ENCODE peak calls at places on chromosomes 5 and 9, in seven cellular contexts. One of them, this sample, is unnamed.

GRCh38 chr5:56128166-56128565 is 105.0 kb downstream of the ANKRD55 start:
- DNase-seq in kidney: no peak
- DNase-seq in transverse colon: no peak
- DNase-seq in aorta: no peak
- DNase-seq in PC-9: no peak
- DNase-seq in NT2/D1: no peak
- DNase-seq in lung: no peak
- DNase-seq in this sample: no peak

GRCh38 chr5:115457985-115458384 is 86.6 kb downstream of the FEM1C start:
- DNase-seq in PC-9: no peak
- DNase-seq in transverse colon: peak
- DNase-seq in lung: no peak
- DNase-seq in NT2/D1: no peak
- DNase-seq in aorta: no peak
- DNase-seq in kidney: peak
- DNase-seq in this sample: no peak

GRCh38 chr5:172496671-172497371 is 42.5 kb upstream of the SH3PXD2B start:
- DNase-seq in kidney: peak
- DNase-seq in transverse colon: no peak
- DNase-seq in aorta: peak
- DNase-seq in NT2/D1: no peak
- DNase-seq in lung: peak
- DNase-seq in PC-9: no peak
- DNase-seq in this sample: no peak

GRCh38 chr5:128276537-128277216 is 193.1 kb downstream of the SLC12A2 start:
- DNase-seq in aorta: no peak
- DNase-seq in transverse colon: no peak
- DNase-seq in NT2/D1: no peak
- DNase-seq in lung: no peak
- DNase-seq in PC-9: peak
- DNase-seq in kidney: no peak
- DNase-seq in this sample: no peak

GRCh38 chr9:16058131-16058549 is 505.3 kb downstream of the CCDC171 start:
- DNase-seq in NT2/D1: no peak
- DNase-seq in transverse colon: no peak
- DNase-seq in aorta: no peak
- DNase-seq in PC-9: no peak
- DNase-seq in kidney: no peak
- DNase-seq in lung: no peak
- DNase-seq in this sample: no peak

GRCh38 chr9:128627127-128627715 is 29.4 kb downstream of the DYNC2I2 start:
- DNase-seq in NT2/D1: no peak
- DNase-seq in transverse colon: no peak
- DNase-seq in aorta: no peak
- DNase-seq in PC-9: no peak
- DNase-seq in kidney: no peak
- DNase-seq in lung: no peak
- DNase-seq in this sample: no peak

GRCh38 chr9:109590945-109591344 is 92.8 kb upstream of the PTPN3 start:
- DNase-seq in lung: no peak
- DNase-seq in transverse colon: no peak
- DNase-seq in aorta: peak
- DNase-seq in PC-9: no peak
- DNase-seq in kidney: no peak
- DNase-seq in NT2/D1: no peak
- DNase-seq in this sample: no peak

GRCh38 chr9:108835831-108836230 is 20.0 kb downstream of the ACTL7B start:
- DNase-seq in NT2/D1: no peak
- DNase-seq in transverse colon: no peak
- DNase-seq in PC-9: no peak
- DNase-seq in kidney: no peak
- DNase-seq in aorta: no peak
- DNase-seq in lung: no peak
- DNase-seq in this sample: no peak

GRCh38 chr5:142531977-142532376 is 153.9 kb downstream of the FGF1 start:
- DNase-seq in NT2/D1: no peak
- DNase-seq in kidney: no peak
- DNase-seq in PC-9: no peak
- DNase-seq in lung: no peak
- DNase-seq in aorta: no peak
- DNase-seq in transverse colon: no peak
- DNase-seq in this sample: no peak

DNA sequence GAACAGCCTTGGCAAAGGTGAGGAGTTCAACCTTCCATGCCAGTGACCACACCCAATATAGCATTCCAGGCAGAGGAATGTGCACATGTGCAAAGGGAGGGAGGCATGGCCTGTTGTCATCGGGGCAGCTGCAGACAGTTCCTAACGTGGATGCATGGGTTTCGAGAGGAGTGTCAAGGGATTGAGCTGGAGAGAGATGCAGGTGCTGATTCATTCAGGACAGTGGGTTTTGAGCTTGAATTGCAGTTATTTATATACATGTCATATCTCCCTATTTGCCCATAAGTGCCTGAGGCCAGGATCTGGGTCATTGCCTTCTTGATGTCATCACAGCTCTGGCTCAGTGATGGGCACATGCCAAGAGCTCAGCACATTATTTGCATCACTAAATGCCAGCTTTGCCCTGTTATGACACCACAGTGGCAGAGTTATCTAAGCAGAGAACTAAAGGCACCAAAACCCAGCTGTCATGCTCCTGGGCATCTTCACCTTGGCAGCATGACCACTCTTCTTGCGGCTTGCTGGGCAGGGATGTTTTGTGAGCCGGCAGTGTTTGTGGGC is 278.0 kb downstream of the NTRK2 start:
- DNase-seq in transverse colon: peak
- DNase-seq in PC-9: peak
- DNase-seq in lung: no peak
- DNase-seq in NT2/D1: no peak
- DNase-seq in kidney: no peak
- DNase-seq in aorta: no peak
- DNase-seq in this sample: no peak
- H3K4me3 ChIP-seq in transverse colon: no peak
- H3K4me3 ChIP-seq in PC-9: no peak
- H3K4me3 ChIP-seq in lung: no peak
- H3K4me3 ChIP-seq in NT2/D1: no peak
- H3K4me3 ChIP-seq in kidney: no peak
- H3K4me3 ChIP-seq in aorta: no peak
- H3K4me3 ChIP-seq in this sample: no peak

DNA sequence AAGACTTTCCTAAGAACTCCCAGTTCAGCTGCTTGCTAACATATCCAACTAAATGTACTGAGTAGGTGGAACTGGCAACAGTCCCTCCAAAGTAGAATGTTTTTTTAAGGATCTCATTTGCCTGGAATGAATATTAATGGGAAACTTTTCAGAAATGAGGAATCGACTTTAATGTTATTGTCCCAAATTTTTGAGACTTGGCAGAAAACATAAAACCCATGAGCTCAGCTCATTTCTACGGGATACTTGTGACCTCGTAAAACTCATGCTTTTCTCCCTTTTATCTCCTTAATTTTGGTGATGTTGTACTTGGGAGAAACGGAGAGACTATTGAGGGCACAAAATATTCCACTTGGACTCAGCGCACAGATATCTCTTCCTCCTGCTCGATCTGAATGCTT is 296.8 kb downstream of the EBF1 start:
- DNase-seq in aorta: no peak
- DNase-seq in PC-9: no peak
- DNase-seq in NT2/D1: no peak
- DNase-seq in kidney: no peak
- DNase-seq in transverse colon: no peak
- DNase-seq in lung: no peak
- DNase-seq in this sample: no peak
- H3K4me3 ChIP-seq in aorta: no peak
- H3K4me3 ChIP-seq in PC-9: no peak
- H3K4me3 ChIP-seq in NT2/D1: no peak
- H3K4me3 ChIP-seq in kidney: no peak
- H3K4me3 ChIP-seq in transverse colon: no peak
- H3K4me3 ChIP-seq in lung: no peak
- H3K4me3 ChIP-seq in this sample: no peak

GRCh38 chr5:17216176-17216973 is 1.1 kb upstream of the BASP1 start:
- DNase-seq in lung: peak
- DNase-seq in PC-9: peak
- DNase-seq in NT2/D1: peak
- DNase-seq in kidney: peak
- DNase-seq in transverse colon: peak
- DNase-seq in aorta: peak
- DNase-seq in this sample: peak

GRCh38 chr5:17219006-17219422 is 1.6 kb downstream of the BASP1 start:
- DNase-seq in transverse colon: no peak
- DNase-seq in kidney: no peak
- DNase-seq in lung: no peak
- DNase-seq in aorta: peak
- DNase-seq in NT2/D1: no peak
- DNase-seq in PC-9: no peak
- DNase-seq in this sample: no peak

GRCh38 chr5:17217421-17218352 is at the start of gene BASP1:
- DNase-seq in aorta: peak
- DNase-seq in lung: peak
- DNase-seq in transverse colon: peak
- DNase-seq in PC-9: no peak
- DNase-seq in kidney: peak
- DNase-seq in NT2/D1: peak
- DNase-seq in this sample: no peak

GRCh38 chr5:17218353-17219005 is 1.0 kb downstream of the BASP1 start:
- DNase-seq in kidney: peak
- DNase-seq in NT2/D1: no peak
- DNase-seq in transverse colon: peak
- DNase-seq in lung: no peak
- DNase-seq in aorta: peak
- DNase-seq in PC-9: no peak
- DNase-seq in this sample: no peak

DNA sequence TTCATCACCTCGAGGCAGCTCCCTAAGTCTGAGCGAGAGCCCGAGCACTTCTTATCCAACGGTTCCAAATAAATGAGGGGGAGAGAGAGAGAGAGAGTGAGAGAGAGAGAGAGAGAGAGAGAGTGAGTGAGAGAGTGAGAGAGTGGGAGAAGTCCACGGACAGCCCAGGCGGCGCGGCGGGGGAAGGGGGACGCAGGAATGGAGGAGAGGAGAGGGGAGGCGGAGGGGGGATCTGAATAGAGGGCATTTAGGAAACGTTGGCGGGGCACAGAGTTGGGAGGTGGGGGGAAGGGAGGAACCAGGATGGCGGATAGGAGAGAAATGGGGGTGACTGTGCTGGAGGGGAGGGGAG is 481 bp upstream of the BASP1 start:
- DNase-seq in NT2/D1: no peak
- DNase-seq in kidney: peak
- DNase-seq in lung: peak
- DNase-seq in PC-9: no peak
- DNase-seq in transverse colon: no peak
- DNase-seq in aorta: peak
- DNase-seq in this sample: no peak
- H3K4me3 ChIP-seq in NT2/D1: peak
- H3K4me3 ChIP-seq in kidney: no peak
- H3K4me3 ChIP-seq in lung: no peak
- H3K4me3 ChIP-seq in PC-9: no peak
- H3K4me3 ChIP-seq in transverse colon: peak
- H3K4me3 ChIP-seq in aorta: peak
- H3K4me3 ChIP-seq in this sample: no peak

GRCh38 chr5:40141418-40141817 is 538.3 kb upstream of the PTGER4 start:
- DNase-seq in lung: no peak
- DNase-seq in NT2/D1: no peak
- DNase-seq in transverse colon: no peak
- DNase-seq in kidney: no peak
- DNase-seq in PC-9: no peak
- DNase-seq in aorta: no peak
- DNase-seq in this sample: no peak
- H3K4me3 ChIP-seq in lung: no peak
- H3K4me3 ChIP-seq in NT2/D1: no peak
- H3K4me3 ChIP-seq in transverse colon: no peak
- H3K4me3 ChIP-seq in kidney: no peak
- H3K4me3 ChIP-seq in PC-9: no peak
- H3K4me3 ChIP-seq in aorta: no peak
- H3K4me3 ChIP-seq in this sample: no peak

DNA sequence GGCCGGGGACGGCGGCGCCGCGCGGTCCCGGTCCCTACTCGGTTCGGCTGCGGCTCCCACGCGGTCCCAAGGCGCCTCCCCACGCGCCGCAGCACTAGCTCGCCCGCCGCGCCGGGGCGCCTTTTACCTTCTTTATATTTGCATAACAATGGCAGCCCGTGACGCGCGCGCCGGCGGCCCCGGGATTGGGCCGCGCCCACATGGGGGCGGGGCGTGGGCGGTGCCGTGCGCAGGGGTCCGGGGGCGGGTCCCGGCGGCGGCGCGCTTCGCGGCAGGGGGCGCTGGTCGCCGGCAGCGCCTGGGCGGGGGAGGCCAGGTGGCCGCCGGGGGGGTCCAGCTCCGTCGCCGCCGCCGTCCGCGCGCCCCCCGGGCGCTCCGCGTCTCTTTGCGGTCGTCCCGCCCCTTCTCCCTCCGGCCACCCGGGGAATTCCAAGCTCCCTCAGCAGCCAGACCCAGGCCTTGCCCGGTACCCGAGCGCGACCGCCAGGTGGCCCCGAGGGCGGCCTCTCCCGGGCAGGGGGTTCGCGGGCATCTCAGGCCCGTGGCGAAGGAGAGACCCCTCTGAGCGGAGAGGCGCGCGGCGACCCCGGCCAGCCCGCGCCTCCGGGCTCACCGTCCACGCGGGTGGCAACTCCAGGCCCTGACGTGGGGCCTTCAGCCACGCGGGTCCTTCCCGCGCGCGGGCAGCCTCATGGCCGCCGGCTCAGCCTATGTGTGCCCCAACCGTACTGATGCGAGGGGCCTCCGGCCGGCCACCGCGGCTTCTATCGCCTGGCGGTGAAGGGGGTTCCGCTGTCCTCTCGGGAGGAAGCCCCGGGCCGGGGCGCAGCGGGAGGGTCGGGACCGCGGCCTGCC is at the start of gene NRARP:
- DNase-seq in NT2/D1: no peak
- DNase-seq in kidney: peak
- DNase-seq in PC-9: peak
- DNase-seq in transverse colon: peak
- DNase-seq in aorta: peak
- DNase-seq in lung: peak
- DNase-seq in this sample: no peak
- H3K4me3 ChIP-seq in NT2/D1: peak
- H3K4me3 ChIP-seq in kidney: peak
- H3K4me3 ChIP-seq in PC-9: peak
- H3K4me3 ChIP-seq in transverse colon: peak
- H3K4me3 ChIP-seq in aorta: peak
- H3K4me3 ChIP-seq in lung: peak
- H3K4me3 ChIP-seq in this sample: peak

DNA sequence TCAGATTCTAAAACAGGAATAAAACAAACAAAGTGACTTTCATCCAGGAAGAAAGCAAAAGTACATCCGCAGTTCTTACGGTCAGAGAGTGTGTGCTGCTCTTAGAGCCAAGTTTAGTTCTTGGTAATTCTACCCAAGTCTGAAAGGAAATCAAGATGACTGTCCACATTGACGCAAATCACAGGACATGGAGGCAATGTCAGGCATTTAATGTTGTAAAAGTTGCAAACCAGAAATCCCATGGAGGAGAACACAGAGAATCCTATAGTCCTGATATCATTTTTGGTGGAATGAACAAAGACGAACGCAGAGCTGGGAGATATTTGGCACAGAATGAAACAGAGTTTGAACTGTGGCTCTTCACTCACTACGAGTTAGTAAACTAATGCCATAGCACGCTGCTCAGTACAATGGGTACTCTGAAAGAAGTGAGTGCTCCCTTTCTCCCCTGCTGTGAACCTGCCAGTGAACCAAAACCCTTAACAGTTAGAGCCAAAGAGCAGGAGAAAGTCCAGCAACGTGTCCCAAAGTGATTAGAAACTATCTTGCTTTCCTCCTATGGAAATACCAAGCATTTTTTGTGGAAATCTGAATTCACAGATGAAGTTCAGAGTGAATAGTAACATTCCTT is 74.3 kb downstream of the MUSK start:
- DNase-seq in transverse colon: no peak
- DNase-seq in NT2/D1: peak
- DNase-seq in aorta: no peak
- DNase-seq in lung: no peak
- DNase-seq in PC-9: no peak
- DNase-seq in kidney: no peak
- DNase-seq in this sample: no peak
- H3K4me3 ChIP-seq in transverse colon: no peak
- H3K4me3 ChIP-seq in NT2/D1: no peak
- H3K4me3 ChIP-seq in aorta: no peak
- H3K4me3 ChIP-seq in lung: no peak
- H3K4me3 ChIP-seq in PC-9: no peak
- H3K4me3 ChIP-seq in kidney: no peak
- H3K4me3 ChIP-seq in this sample: no peak